ENCODE peak calls at places on chromosome 15, in eight cellular contexts. Q is cardiac muscle cell, X is pancreas, Y is breast epithelium, N is psoas muscle, S is upper lobe of right lung, O is endodermal cell, L is stomach. A is an unnamed sample. For H3K4me1, the result is how much of the 10 kb centered on the place peaks cover.

GRCh38 chr15:82297546-82297945 is 34.9 kb downstream of the SAXO2 start:
- DNase-seq in Q (no peak), X (no peak), Y (no peak), N (no peak), S (peak), O (no peak), L (no peak), A (no peak)

GRCh38 chr15:62888628-62889027 is 153.9 kb upstream of the TPM1 start:
- DNase-seq in Q (no peak), X (no peak), Y (no peak), N (no peak), S (no peak), O (no peak), L (no peak), A (no peak)

GRCh38 chr15:48297668-48298067 is 33.6 kb upstream of the DUT start:
- DNase-seq in Q (no peak), X (no peak), Y (no peak), N (no peak), S (no peak), O (no peak), L (no peak), A (no peak)

GRCh38 chr15:72172796-72173195 is 24.8 kb downstream of the GRAMD2A start:
- DNase-seq in Q (no peak), X (no peak), Y (no peak), N (no peak), S (peak), O (no peak), L (no peak), A (no peak)

GRCh38 chr15:48695088-48695834 is 49.8 kb upstream of the FBN1 start:
- DNase-seq in Q (peak), X (no peak), Y (no peak), N (no peak), S (no peak), O (no peak), L (no peak), A (no peak)

GRCh38 chr15:69535101-69535638 is 82.6 kb downstream of the RPLP1 start:
- DNase-seq in Q (peak), X (no peak), Y (no peak), N (no peak), S (no peak), O (peak), L (no peak), A (no peak)

GRCh38 chr15:22811640-22812039 is 25.2 kb downstream of the NIPA1 start:
- DNase-seq in Q (peak), X (peak), Y (no peak), N (no peak), S (no peak), O (peak), L (peak), A (no peak)

GRCh38 chr15:83926116-83926515 is 272.2 kb downstream of the ADAMTSL3 start:
- DNase-seq in Q (peak), X (no peak), Y (no peak), N (no peak), S (no peak), O (no peak), L (no peak), A (no peak)

GRCh38 chr15:83695901-83696425 is 42.0 kb downstream of the ADAMTSL3 start:
- DNase-seq in Q (peak), X (no peak), Y (no peak), N (no peak), S (no peak), O (no peak), L (no peak), A (no peak)

GRCh38 chr15:99019558-99020540 is 12.3 kb upstream of the PGPEP1L start:
- DNase-seq in Q (peak), X (no peak), Y (no peak), N (no peak), S (no peak), O (no peak), L (no peak), A (no peak)

GRCh38 chr15:72944565-72944964 is 107.7 kb upstream of the NEO1 start:
- DNase-seq in Q (no peak), X (no peak), Y (no peak), N (no peak), S (no peak), O (no peak), L (no peak), A (no peak)

GRCh38 chr15:84871428-84871985 is 13.0 kb upstream of the SLC28A1 start:
- DNase-seq in Q (no peak), X (no peak), Y (no peak), N (no peak), S (no peak), O (no peak), L (peak), A (no peak)

GRCh38 chr15:95365615-95366107 is 964.8 kb upstream of the NR2F2 start:
- DNase-seq in Q (peak), X (no peak), Y (no peak), N (no peak), S (no peak), O (no peak), L (no peak), A (peak)

GRCh38 chr15:55552926-55553325 is 35.2 kb downstream of the PYGO1 start:
- DNase-seq in Q (peak), X (no peak), Y (no peak), N (peak), S (no peak), O (peak), L (no peak), A (peak)

GRCh38 chr15:60797444-60798040 is 318.6 kb upstream of the ICE2 start:
- DNase-seq in Q (no peak), X (peak), Y (no peak), N (no peak), S (no peak), O (no peak), L (no peak), A (no peak)

GRCh38 chr15:63559753-63560152 is 37.4 kb upstream of the FBXL22 start:
- DNase-seq in Q (no peak), X (no peak), Y (no peak), N (no peak), S (no peak), O (no peak), L (no peak), A (no peak)

GRCh38 chr15:60774829-60775228 is 295.9 kb upstream of the ICE2 start:
- DNase-seq in Q (no peak), X (no peak), Y (no peak), N (no peak), S (no peak), O (no peak), L (no peak), A (no peak)

GRCh38 chr15:64232400-64232799 is 69.6 kb upstream of the PPIB start:
- DNase-seq in Q (peak), X (no peak), Y (no peak), N (no peak), S (no peak), O (no peak), L (no peak), A (no peak)

GRCh38 chr15:91839867-91840266 is 13.6 kb upstream of the SLCO3A1 start:
- DNase-seq in Q (no peak), X (no peak), Y (no peak), N (no peak), S (no peak), O (no peak), L (no peak), A (no peak)

GRCh38 chr15:63998489-63998888 is 47.8 kb downstream of the DAPK2 start:
- DNase-seq in Q (no peak), X (no peak), Y (no peak), N (no peak), S (no peak), O (no peak), L (no peak), A (no peak)

GRCh38 chr15:97504031-97504430 is 456.5 kb upstream of the ARRDC4 start:
- DNase-seq in Q (peak), X (no peak), Y (no peak), N (no peak), S (no peak), O (no peak), L (no peak), A (no peak)

GRCh38 chr15:77369168-77369567 is 50.7 kb downstream of the PEAK1 start:
- DNase-seq in Q (no peak), X (no peak), Y (no peak), N (no peak), S (no peak), O (no peak), L (no peak), A (no peak)

GRCh38 chr15:67925182-67925581 is 85.3 kb upstream of the RNU6-1 start:
- DNase-seq in Q (no peak), X (no peak), Y (no peak), N (no peak), S (no peak), O (no peak), L (no peak), A (no peak)

GRCh38 chr15:40274350-40275274 is 8.3 kb downstream of the ANKRD63 start:
- DNase-seq in Q (peak), X (peak), Y (peak), N (peak), S (peak), O (peak), L (peak), A (peak)

GRCh38 chr15:95826831-95827230 is 503.7 kb upstream of the NR2F2 start:
- DNase-seq in Q (no peak), X (no peak), Y (no peak), N (no peak), S (no peak), O (peak), L (no peak), A (no peak)

GRCh38 chr15:41935566-41936020 is 36.8 kb downstream of the EHD4 start:
- DNase-seq in Q (no peak), X (no peak), Y (no peak), N (no peak), S (no peak), O (no peak), L (no peak), A (no peak)

GRCh38 chr15:73972984-73973682 is 19.0 kb downstream of the STOML1 start:
- DNase-seq in Q (peak), X (peak), Y (peak), N (peak), S (peak), O (peak), L (peak), A (peak)

GRCh38 chr15:69469467-69470191 is 17.0 kb downstream of the RPLP1 start:
- DNase-seq in Q (no peak), X (no peak), Y (no peak), N (no peak), S (no peak), O (peak), L (no peak), A (no peak)

GRCh38 chr15:70559223-70559823 is 204.0 kb downstream of the UACA start:
- DNase-seq in Q (peak), X (no peak), Y (peak), N (no peak), S (no peak), O (peak), L (peak), A (peak)

GRCh38 chr15:101267320-101268104 is 9.8 kb downstream of the SELENOS start:
- DNase-seq in Q (peak), X (peak), Y (peak), N (peak), S (no peak), O (peak), L (no peak), A (no peak)

GRCh38 chr15:29821416-29822099 is 710 bp downstream of the TJP1 start:
- DNase-seq in Q (peak), X (peak), Y (peak), N (peak), S (peak), O (peak), L (peak), A (peak)

GRCh38 chr15:55434989-55435825 is 26.9 kb downstream of the PIERCE2 start:
- DNase-seq in Q (peak), X (no peak), Y (no peak), N (no peak), S (no peak), O (no peak), L (no peak), A (no peak)

GRCh38 chr15:95608371-95608770 is 722.1 kb upstream of the NR2F2 start:
- DNase-seq in Q (no peak), X (no peak), Y (no peak), N (no peak), S (no peak), O (no peak), L (no peak), A (no peak)

GRCh38 chr15:71448688-71449114 is 333.4 kb downstream of the THSD4 start:
- DNase-seq in Q (peak), X (peak), Y (peak), N (no peak), S (no peak), O (peak), L (peak), A (no peak)

GRCh38 chr15:49876401-49877038 is 242.5 kb downstream of the ATP8B4 start:
- DNase-seq in Q (peak), X (peak), Y (no peak), N (no peak), S (no peak), O (peak), L (no peak), A (peak)

GRCh38 chr15:51243774-51244173 is 94.6 kb downstream of the CYP19A1 start:
- DNase-seq in Q (no peak), X (no peak), Y (no peak), N (no peak), S (no peak), O (no peak), L (no peak), A (no peak)

GRCh38 chr15:72197460-72198409 is at the start of gene GRAMD2A:
- DNase-seq in Q (peak), X (no peak), Y (no peak), N (no peak), S (peak), O (peak), L (peak), A (no peak)

DNA sequence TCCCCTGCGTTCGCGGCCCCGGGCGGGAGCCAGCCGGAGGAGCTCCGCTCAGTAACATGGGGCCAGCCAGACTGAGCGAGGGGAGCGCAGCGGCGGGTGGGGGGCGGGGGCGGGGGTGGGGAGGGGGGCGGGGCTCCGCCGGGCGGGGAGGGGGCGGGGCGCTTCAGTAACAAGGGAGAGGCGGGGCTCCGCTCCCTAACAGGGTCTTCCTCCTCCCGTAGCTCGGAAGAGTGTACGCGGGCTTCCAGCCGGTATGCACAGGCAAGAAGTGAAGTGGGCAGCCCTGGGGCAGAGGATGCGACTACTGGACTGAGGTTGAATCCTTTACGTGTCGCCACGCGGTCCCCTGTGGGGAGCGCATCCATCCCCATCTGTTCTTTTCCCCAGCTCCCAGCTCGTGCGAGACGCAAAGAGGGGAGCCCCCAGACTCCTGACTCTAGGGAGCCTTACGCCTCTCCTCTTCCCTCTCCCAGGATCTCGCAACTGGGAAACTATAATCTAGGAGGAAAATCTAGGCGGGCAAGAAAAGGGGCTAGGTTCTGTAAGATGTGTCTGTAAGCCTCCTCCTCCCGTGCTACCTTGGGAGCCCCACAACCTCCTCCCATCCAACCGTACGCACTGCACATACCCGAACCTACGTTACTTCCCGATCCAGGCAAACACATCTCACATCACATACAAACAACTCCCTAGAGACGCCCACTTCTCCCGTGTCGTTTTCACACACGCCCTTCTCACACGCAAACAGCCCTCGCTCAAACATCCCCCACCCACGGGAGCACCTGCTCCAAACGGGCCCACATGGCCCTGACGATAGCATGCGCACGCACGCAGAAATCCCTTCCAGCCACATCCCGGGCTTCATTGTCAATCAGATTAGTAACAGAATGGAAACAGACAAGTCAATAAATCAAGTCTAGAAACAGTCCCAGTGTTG is at the start of gene SHF:
- DNase-seq in Q (peak), X (no peak), Y (peak), N (peak), S (no peak), O (peak), L (peak), A (peak)
- H3K27ac ChIP-seq in Q (no peak), X (no peak), Y (peak), N (peak), S (peak), O (peak), L (peak), A (peak)

DNA sequence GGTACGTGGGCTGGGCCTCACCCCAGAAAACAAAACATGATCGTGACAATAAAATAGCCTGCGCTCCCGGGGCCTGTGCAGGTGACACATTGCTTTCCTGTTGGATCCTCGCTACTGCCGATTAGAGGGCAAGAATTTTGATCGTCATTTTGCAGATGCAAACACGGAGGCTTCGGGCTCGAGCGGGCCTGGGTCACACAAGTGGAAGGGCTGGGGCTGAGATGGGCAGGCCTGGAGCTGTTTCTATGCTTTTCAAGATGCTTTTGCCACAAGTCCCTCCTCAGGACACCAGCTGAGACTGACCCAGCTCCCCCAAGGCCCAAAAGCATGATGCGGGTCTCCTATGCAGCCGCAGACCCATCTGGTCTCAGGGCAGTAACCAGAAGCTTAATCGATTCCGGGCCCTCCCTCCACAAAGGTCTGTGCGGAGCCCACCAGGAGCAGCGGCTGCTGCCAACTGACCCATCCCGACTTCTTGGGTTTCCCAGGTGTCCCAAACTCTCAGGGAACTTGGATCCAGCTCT is 30.0 kb downstream of the RGMA start:
- DNase-seq in Q (no peak), X (no peak), Y (no peak), N (no peak), S (no peak), O (no peak), L (no peak), A (no peak)
- H3K4me1 ChIP-seq in Q (under half), X (under half), Y (under half), N (half or more), S (under half), O (under half), L (under half), A (under half)

GRCh38 chr15:78921517-78921916 is 23.3 kb downstream of the CTSH start:
- DNase-seq in Q (no peak), X (no peak), Y (no peak), N (no peak), S (no peak), O (no peak), L (no peak), A (no peak)
- H3K27ac ChIP-seq in Q (no peak), X (no peak), Y (no peak), N (no peak), S (no peak), O (no peak), L (no peak), A (no peak)

GRCh38 chr15:38557855-38558713 is 6.5 kb downstream of the RASGRP1 start:
- DNase-seq in Q (no peak), X (no peak), Y (no peak), N (no peak), S (no peak), O (no peak), L (no peak), A (no peak)

GRCh38 chr15:38560456-38560926 is 4.1 kb downstream of the RASGRP1 start:
- DNase-seq in Q (no peak), X (no peak), Y (no peak), N (no peak), S (no peak), O (no peak), L (no peak), A (no peak)

GRCh38 chr15:38559908-38560307 is 4.7 kb downstream of the RASGRP1 start:
- DNase-seq in Q (no peak), X (no peak), Y (no peak), N (no peak), S (no peak), O (no peak), L (no peak), A (no peak)

GRCh38 chr15:38558714-38559059 is 5.9 kb downstream of the RASGRP1 start:
- DNase-seq in Q (peak), X (no peak), Y (no peak), N (no peak), S (no peak), O (no peak), L (no peak), A (no peak)

DNA sequence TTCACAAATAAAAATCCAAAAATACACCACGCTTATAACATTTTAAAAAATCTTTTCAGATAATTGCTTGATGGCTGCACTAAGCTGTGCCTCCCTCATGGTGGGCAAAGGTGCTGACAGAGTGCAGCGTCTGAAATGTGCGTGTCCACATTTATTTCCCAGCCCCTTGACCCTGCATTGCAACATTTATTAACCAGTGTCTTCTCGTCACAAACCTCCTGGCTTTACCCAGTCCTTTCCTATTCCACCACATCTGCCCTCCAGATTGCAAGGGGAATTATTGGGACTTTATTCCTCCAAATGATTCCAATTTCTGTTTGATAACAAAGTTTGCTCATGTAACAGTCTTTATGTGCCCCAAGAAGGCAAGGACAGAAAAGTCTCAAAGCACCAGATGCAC is 5.5 kb downstream of the RASGRP1 start:
- DNase-seq in Q (no peak), X (no peak), Y (no peak), N (no peak), S (no peak), O (no peak), L (no peak), A (no peak)
- H3K4me1 ChIP-seq in Q (under half), X (under half), Y (under half), N (under half), S (under half), O (under half), L (under half), A (under half)

GRCh38 chr15:32910839-32911238 is 193.0 kb downstream of the GREM1 start:
- DNase-seq in Q (no peak), X (no peak), Y (no peak), N (no peak), S (no peak), O (no peak), L (no peak), A (no peak)

GRCh38 chr15:32909431-32909830 is 191.6 kb downstream of the GREM1 start:
- DNase-seq in Q (peak), X (no peak), Y (no peak), N (no peak), S (no peak), O (no peak), L (no peak), A (no peak)

GRCh38 chr15:32905481-32905880 is 187.7 kb downstream of the GREM1 start:
- DNase-seq in Q (no peak), X (no peak), Y (no peak), N (no peak), S (no peak), O (no peak), L (no peak), A (no peak)

GRCh38 chr15:32908921-32909320 is 191.1 kb downstream of the GREM1 start:
- DNase-seq in Q (peak), X (no peak), Y (no peak), N (no peak), S (no peak), O (no peak), L (no peak), A (no peak)

GRCh38 chr15:32908135-32908801 is 190.5 kb downstream of the GREM1 start:
- DNase-seq in Q (peak), X (no peak), Y (no peak), N (no peak), S (no peak), O (no peak), L (no peak), A (no peak)
- H3K27ac ChIP-seq in Q (no peak), X (no peak), Y (no peak), N (no peak), S (peak), O (no peak), L (peak), A (no peak)

DNA sequence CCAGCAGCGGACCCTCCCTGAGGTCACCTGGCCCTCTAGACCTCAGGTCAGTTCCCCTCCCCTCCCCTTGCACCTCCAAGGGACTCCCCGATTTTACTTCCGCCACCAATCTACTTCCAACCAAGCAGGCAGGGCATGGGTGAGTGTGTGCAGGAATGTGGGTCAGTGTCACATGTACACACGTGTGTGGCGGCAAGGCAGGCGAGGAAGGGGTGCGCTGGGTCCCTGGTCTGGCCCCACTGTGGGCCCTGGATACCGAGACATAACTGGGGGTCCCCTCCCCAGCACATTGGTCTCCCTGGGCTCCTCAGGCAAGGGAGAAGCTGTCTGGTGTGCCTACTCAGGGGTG is 14.3 kb downstream of the CSPG4 start:
- DNase-seq in Q (no peak), X (no peak), Y (no peak), N (no peak), S (no peak), O (no peak), L (no peak), A (no peak)
- H3K4me1 ChIP-seq in Q (under half), X (under half), Y (under half), N (under half), S (under half), O (under half), L (under half), A (half or more)